ENCODE peak calls at places on chromosomes 16 and 17, in nine cellular contexts. K, F, G, V, N, R, A, E and H are unnamed samples.

GRCh38 chr16:53991181-53992056 is 287.5 kb downstream of the FTO start:
- DNase-seq in N (no peak), A (no peak), E (peak), F (no peak), G (peak), R (no peak), K (no peak), V (no peak), H (no peak)

GRCh38 chr16:68447721-68448359 is 468 bp downstream of the SMPD3 start:
- DNase-seq in A (no peak), E (no peak), F (no peak), N (no peak), R (no peak), V (no peak), G (no peak), K (no peak), H (no peak)

GRCh38 chr16:30893744-30894539 is at the start of gene BCL7C:
- DNase-seq in G (peak), R (peak), V (peak), A (peak), F (peak), K (peak), N (peak), E (peak), H (peak)

GRCh38 chr16:84059111-84059510 is 16.5 kb upstream of the SLC38A8 start:
- DNase-seq in K (no peak), A (no peak), R (no peak), F (no peak), V (no peak), N (no peak), G (peak), E (no peak), H (no peak)

GRCh38 chr17:37191219-37191618 is 184.6 kb upstream of the C17orf78 start:
- DNase-seq in R (no peak), A (no peak), N (no peak), E (no peak), F (no peak), G (peak), K (no peak), V (no peak), H (no peak)

GRCh38 chr16:88833086-88833485 is 21.4 kb upstream of the APRT start:
- DNase-seq in N (no peak), R (no peak), F (no peak), E (no peak), G (no peak), A (no peak), V (no peak), K (no peak), H (no peak)

GRCh38 chr17:10631048-10631700 is 25.9 kb downstream of the MYH3 start:
- DNase-seq in K (peak), R (no peak), N (peak), F (no peak), G (peak), A (no peak), V (no peak), E (peak), H (no peak)

GRCh38 chr17:36940313-36941264 is 3.3 kb downstream of the LHX1 start:
- DNase-seq in F (no peak), A (no peak), E (peak), K (no peak), G (no peak), R (no peak), V (no peak), N (no peak), H (no peak)

GRCh38 chr17:66829883-66830282 is 5.0 kb upstream of the CACNG5 start:
- DNase-seq in G (no peak), N (no peak), R (peak), A (no peak), E (peak), V (no peak), K (no peak), F (no peak), H (no peak)

GRCh38 chr17:42365136-42365535 is 23.1 kb downstream of the STAT3 start:
- DNase-seq in G (peak), V (no peak), F (no peak), R (no peak), N (peak), E (no peak), K (no peak), A (no peak), H (no peak)

GRCh38 chr17:82815790-82816305 is 24.0 kb downstream of the ZNF750 start:
- DNase-seq in E (no peak), G (no peak), F (no peak), K (no peak), A (no peak), V (no peak), R (no peak), N (no peak), H (peak)

GRCh38 chr17:43791589-43791988 is 11.4 kb downstream of the CFAP97D1 start:
- DNase-seq in K (no peak), F (no peak), V (no peak), N (peak), E (peak), G (peak), A (no peak), R (no peak), H (no peak)

GRCh38 chr16:3101018-3101840 is 2.1 kb upstream of the ZSCAN10 start:
- DNase-seq in V (no peak), R (no peak), A (no peak), G (peak), N (peak), E (peak), K (peak), F (no peak), H (no peak)

GRCh38 chr16:65658339-65659275 is 536.7 kb upstream of the CDH11 start:
- DNase-seq in R (no peak), N (peak), E (peak), F (no peak), A (peak), G (peak), K (no peak), V (no peak), H (no peak)

GRCh38 chr17:11996722-11997146 is 541 bp downstream of the ZNF18 start:
- DNase-seq in V (no peak), N (peak), K (no peak), R (peak), F (no peak), G (peak), A (no peak), E (peak), H (no peak)

GRCh38 chr16:87363771-87364476 is 19.7 kb downstream of the FBXO31 start:
- DNase-seq in V (no peak), N (no peak), E (no peak), K (peak), R (no peak), A (peak), G (no peak), F (no peak), H (no peak)

GRCh38 chr17:21460358-21460757 is 84.2 kb downstream of the KCNJ12 start:
- DNase-seq in E (no peak), N (no peak), K (no peak), V (no peak), G (peak), A (no peak), R (no peak), F (no peak), H (no peak)

DNA sequence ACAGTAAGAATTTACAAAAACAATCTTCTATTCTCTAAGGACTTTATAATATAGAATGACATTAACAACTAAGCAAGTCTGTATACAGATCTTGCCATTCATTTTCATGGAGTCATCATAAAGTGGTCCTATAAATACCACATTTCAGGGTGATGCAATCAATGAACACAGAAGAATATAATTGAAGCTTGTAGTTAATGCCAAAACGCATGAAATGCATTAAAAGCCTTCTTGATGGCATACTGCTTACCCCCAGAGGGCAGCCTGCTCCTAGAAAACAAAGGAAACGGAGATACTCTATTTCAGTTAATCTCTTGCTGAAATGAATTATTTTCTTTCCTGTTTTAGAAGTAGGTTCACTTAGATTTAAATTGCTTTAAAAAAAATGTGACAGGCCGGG is 45.2 kb upstream of the STAC2 start:
- DNase-seq in R (no peak), N (peak), A (no peak), V (peak), E (peak), F (no peak), K (no peak), G (peak), H (no peak)
- TF ChIP-seq CTCF in R (peak), N (peak), A (no peak), V (peak), E (peak), F (no peak), K (peak), G (peak), H (peak)

GRCh38 chr16:49811630-49812334 is 44.1 kb downstream of the ZNF423 start:
- DNase-seq in N (no peak), F (no peak), A (no peak), E (peak), G (peak), V (no peak), K (no peak), R (peak), H (no peak)
- TF ChIP-seq CTCF in N (no peak), F (no peak), A (no peak), E (no peak), G (no peak), V (no peak), K (no peak), R (no peak), H (no peak)

GRCh38 chr17:54280741-54281140 is 458.0 kb downstream of the KIF2B start:
- DNase-seq in V (no peak), G (no peak), A (no peak), E (no peak), N (no peak), R (no peak), F (no peak), K (no peak), H (no peak)
- TF ChIP-seq CTCF in V (no peak), G (no peak), A (no peak), E (no peak), N (no peak), R (no peak), F (no peak), K (no peak), H (no peak)

GRCh38 chr17:74963656-74964055 is 8.9 kb downstream of the HID1 start:
- DNase-seq in N (no peak), V (no peak), E (peak), K (no peak), R (no peak), G (no peak), A (no peak), F (no peak), H (no peak)
- TF ChIP-seq CTCF in N (no peak), V (no peak), E (peak), K (no peak), R (no peak), G (peak), A (no peak), F (no peak), H (peak)

DNA sequence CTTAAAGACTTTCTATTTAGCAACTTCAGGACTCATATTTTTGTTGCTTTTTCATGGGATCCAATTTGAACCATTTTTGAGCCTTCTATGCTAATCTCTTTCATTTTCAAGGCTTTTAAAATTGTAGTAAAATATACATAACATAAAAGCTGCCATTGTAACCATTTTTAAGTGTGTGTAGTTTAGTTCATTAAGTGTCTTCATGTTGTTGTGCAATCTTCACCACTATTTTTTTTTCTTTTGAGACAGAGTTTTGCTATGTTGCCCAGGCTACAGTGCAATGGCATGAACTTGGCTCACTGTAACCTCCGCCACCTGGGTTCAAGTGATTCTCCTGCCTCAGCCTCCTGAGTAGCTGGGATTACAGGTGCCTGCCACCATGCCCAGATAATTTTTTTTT is 451.6 kb downstream of the TMEM114 start:
- DNase-seq in R (no peak), N (no peak), E (no peak), G (no peak), A (no peak), K (no peak), V (no peak), F (no peak), H (no peak)
- TF ChIP-seq CTCF in R (no peak), N (no peak), E (no peak), G (no peak), A (no peak), K (no peak), V (no peak), F (no peak), H (no peak)

GRCh38 chr17:56594528-56595418 is 1.3 kb downstream of the NOG start:
- DNase-seq in G (no peak), F (no peak), N (peak), V (peak), E (peak), K (no peak), A (no peak), R (no peak), H (no peak)
- TF ChIP-seq CTCF in G (no peak), F (no peak), N (peak), V (peak), E (no peak), K (no peak), A (no peak), R (no peak), H (peak)

GRCh38 chr16:90078594-90078895 is 1.4 kb upstream of the PRDM7 start:
- DNase-seq in A (no peak), E (no peak), F (no peak), G (no peak), R (no peak), K (no peak), N (no peak), V (no peak), H (no peak)

GRCh38 chr16:90083139-90083538 is 6.0 kb upstream of the PRDM7 start:
- DNase-seq in G (no peak), N (no peak), V (no peak), R (no peak), F (no peak), E (no peak), K (no peak), A (no peak), H (no peak)

GRCh38 chr16:90077240-90077756 is at the start of gene PRDM7:
- DNase-seq in R (peak), K (no peak), V (peak), E (peak), F (peak), A (peak), N (peak), G (peak), H (peak)

GRCh38 chr16:90081606-90081970 is 4.5 kb upstream of the PRDM7 start:
- DNase-seq in E (no peak), V (no peak), F (no peak), N (no peak), K (no peak), A (no peak), R (no peak), G (peak), H (no peak)

DNA sequence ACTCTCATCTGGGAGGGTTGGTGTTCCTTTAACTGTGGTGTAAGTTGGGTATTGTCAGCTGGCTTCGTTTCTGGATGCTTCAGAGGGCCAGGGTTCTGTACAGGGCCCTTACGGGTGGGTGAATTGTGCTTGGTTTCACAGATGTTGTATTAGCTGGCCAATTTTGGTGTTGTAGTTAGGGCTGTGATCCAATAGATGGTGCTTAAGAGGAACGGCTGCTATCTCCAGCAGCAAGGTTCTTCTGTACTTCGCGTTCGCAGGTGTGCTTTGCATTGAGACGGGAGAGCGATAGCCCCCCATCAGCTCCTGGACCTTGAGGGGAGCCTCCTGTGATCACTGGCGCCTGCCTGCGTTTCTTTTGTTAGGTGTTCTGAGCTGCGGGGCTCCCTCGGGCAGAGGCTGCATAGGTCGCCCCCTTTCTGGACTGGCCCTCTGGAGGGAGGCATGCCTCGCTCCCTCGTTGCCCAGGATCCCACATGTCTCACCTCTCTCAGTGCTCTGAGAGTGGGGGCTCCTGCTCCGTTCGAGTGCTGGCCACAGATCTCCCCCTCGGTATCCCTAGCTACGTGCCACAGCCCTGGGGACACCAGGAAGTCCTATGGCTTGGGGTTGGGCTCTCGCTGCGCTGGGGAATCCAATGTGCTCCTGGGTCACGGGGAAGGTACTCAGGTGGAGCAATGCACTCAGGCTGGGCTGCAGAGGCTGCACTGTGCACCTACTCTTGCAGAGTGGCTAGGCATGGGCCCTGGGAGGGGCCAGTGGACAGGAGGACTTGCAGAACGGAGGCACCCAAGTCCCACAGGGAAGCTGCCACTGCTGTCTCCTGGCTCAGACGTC is 844 bp upstream of the PRDM7 start:
- DNase-seq in G (peak), V (peak), E (peak), K (no peak), F (no peak), N (peak), R (no peak), A (no peak), H (no peak)
- TF ChIP-seq CTCF in G (no peak), V (peak), E (no peak), K (no peak), F (no peak), N (peak), R (no peak), A (no peak), H (peak)

GRCh38 chr16:57041182-57042156 is 50.9 kb upstream of the CPNE2 start:
- DNase-seq in F (no peak), E (no peak), A (no peak), R (no peak), K (no peak), V (peak), N (no peak), G (no peak), H (no peak)

GRCh38 chr16:57036945-57037344 is 47.6 kb downstream of the NLRC5 start:
- DNase-seq in A (no peak), V (no peak), E (no peak), N (no peak), K (no peak), R (no peak), G (no peak), F (no peak), H (peak)

GRCh38 chr16:57036315-57036714 is 47.0 kb downstream of the NLRC5 start:
- DNase-seq in A (no peak), R (no peak), V (no peak), G (no peak), K (no peak), E (no peak), N (no peak), F (no peak), H (peak)

GRCh38 chr16:57039148-57039812 is 49.9 kb downstream of the NLRC5 start:
- DNase-seq in V (peak), G (peak), R (no peak), N (peak), F (no peak), E (no peak), K (no peak), A (no peak), H (no peak)

GRCh38 chr16:57038151-57038550 is 48.8 kb downstream of the NLRC5 start:
- DNase-seq in K (no peak), G (peak), V (no peak), F (no peak), N (peak), A (no peak), R (no peak), E (no peak), H (no peak)
- TF ChIP-seq CTCF in K (no peak), G (no peak), V (no peak), F (no peak), N (no peak), A (no peak), R (no peak), E (no peak), H (no peak)

GRCh38 chr17:49218941-49219913 is 8.7 kb downstream of the ABI3 start:
- DNase-seq in A (no peak), K (no peak), G (no peak), R (no peak), F (no peak), E (peak), V (peak), N (no peak), H (no peak)
- TF ChIP-seq CTCF in A (no peak), K (peak), G (peak), R (no peak), F (no peak), E (peak), V (peak), N (peak), H (peak)